ENCODE peak calls at places on chromosomes 5 and 9, in five cellular contexts. P is fibroblast of pulmonary artery, H is T-helper 2 cell, I is SW 1271, J is HCEC 1CT. U is an unnamed sample.

GRCh38 chr9:110065527-110065926 is 142.4 kb downstream of the C9orf152 start:
- DNase-seq in P (peak), H (no peak), I (no peak), J (peak), U (no peak)

GRCh38 chr5:77683171-77683732 is 44.7 kb upstream of the OTP start:
- DNase-seq in P (no peak), H (no peak), I (no peak), J (no peak), U (no peak)

GRCh38 chr5:54570923-54571322 is 53.4 kb downstream of the SNX18 start:
- DNase-seq in P (peak), H (no peak), I (no peak), J (peak), U (peak)

GRCh38 chr9:25613709-25614108 is 64.5 kb downstream of the TUSC1 start:
- DNase-seq in P (no peak), H (no peak), I (no peak), J (no peak), U (no peak)

GRCh38 chr9:6351757-6352156 is 23.6 kb downstream of the TPD52L3 start:
- DNase-seq in P (no peak), H (no peak), I (no peak), J (no peak), U (no peak)

GRCh38 chr5:9838906-9839305 is 208.8 kb upstream of the TAS2R1 start:
- DNase-seq in P (no peak), H (no peak), I (no peak), J (no peak), U (no peak)

GRCh38 chr9:121298689-121299112 is 30.7 kb downstream of the GSN start:
- DNase-seq in P (peak), H (no peak), I (no peak), J (no peak), U (peak)

GRCh38 chr5:92801921-92802320 is 779.1 kb downstream of the NR2F1-AS1 start:
- DNase-seq in P (peak), H (no peak), I (no peak), J (peak), U (no peak)

GRCh38 chr5:76787237-76787636 is 31.6 kb upstream of the F2RL1 start:
- DNase-seq in P (peak), H (no peak), I (peak), J (no peak), U (peak)

GRCh38 chr5:84383296-84383815 is 1.3 kb downstream of the EDIL3 start:
- DNase-seq in P (no peak), H (no peak), I (no peak), J (no peak), U (no peak)

GRCh38 chr5:148474025-148474511 is 90.3 kb downstream of the FBXO38 start:
- DNase-seq in P (peak), H (no peak), I (no peak), J (no peak), U (peak)

GRCh38 chr5:78509884-78510769 is 138.4 kb downstream of the LHFPL2 start:
- DNase-seq in P (peak), H (no peak), I (no peak), J (no peak), U (peak)

GRCh38 chr9:89427621-89428221 is 70.2 kb downstream of the SEMA4D start:
- DNase-seq in P (no peak), H (peak), I (no peak), J (no peak), U (no peak)

GRCh38 chr9:72921888-72922654 is 30.8 kb downstream of the ALDH1A1 start:
- DNase-seq in P (no peak), H (no peak), I (no peak), J (no peak), U (no peak)

GRCh38 chr5:56516936-56517521 is 283.9 kb upstream of the ANKRD55 start:
- DNase-seq in P (peak), H (no peak), I (no peak), J (no peak), U (peak)

GRCh38 chr5:149549461-149550266 is 1.6 kb downstream of the CSNK1A1 start:
- DNase-seq in P (peak), H (peak), I (peak), J (peak), U (no peak)

GRCh38 chr5:28082610-28083009 is 1044.2 kb upstream of the CDH9 start:
- DNase-seq in P (no peak), H (no peak), I (no peak), J (no peak), U (peak)

GRCh38 chr9:128056887-128057723 is 10.0 kb downstream of the NAIF1 start:
- DNase-seq in P (no peak), H (no peak), I (no peak), J (no peak), U (no peak)

GRCh38 chr5:88872971-88873370 is 10.0 kb downstream of the MEF2C start:
- DNase-seq in P (no peak), H (no peak), I (no peak), J (no peak), U (no peak)

U was measured in right cardiac atrium.